ENCODE peak calls at places on chromosomes 3 and 15, in ten cellular contexts. J is HT1080; G is GM03348; U is stimulated activated CD8-positive, alpha-beta memory T cell treated with anti-CD3 and anti-CD28 coated beads, Interleukin-2, amount 100 ng/mL, for 1 hour; O is tibial nerve; B is lower lobe of right lung; M is stimulated activated naive CD8-positive, alpha-beta T cell treated with anti-CD3 and anti-CD28 coated beads, Interleukin-15, amount 100 ng/mL, for 72 hours; Q is OCI-M1; H is mucosa of gallbladder; E is HL-60. K is an unnamed sample.

GRCh38 chr3:69419276-69419675 is 33.4 kb upstream of the FRMD4B start:
- DNase-seq in J (no peak), G (no peak), U (no peak), O (no peak), B (no peak), M (no peak), Q (no peak), H (no peak), E (no peak), K (no peak)

GRCh38 chr3:150737874-150738679 is 24.9 kb downstream of the SIAH2 start:
- DNase-seq in J (peak), G (peak), U (no peak), O (no peak), B (no peak), M (peak), Q (peak), H (peak), E (peak), K (no peak)

GRCh38 chr15:91040851-91041250 is 18.5 kb upstream of the VPS33B start:
- DNase-seq in J (peak), G (no peak), U (no peak), O (no peak), B (no peak), M (no peak), Q (no peak), H (no peak), E (no peak), K (no peak)

GRCh38 chr3:25169146-25169545 is 258.9 kb upstream of the RARB start:
- DNase-seq in J (no peak), G (no peak), U (no peak), O (no peak), B (no peak), M (no peak), Q (no peak), H (no peak), E (no peak), K (no peak)

GRCh38 chr3:54951405-54951804 is 23.5 kb upstream of the LRTM1 start:
- DNase-seq in J (peak), G (peak), U (no peak), O (peak), B (peak), M (no peak), Q (peak), H (peak), E (no peak), K (peak)

GRCh38 chr15:67559158-67559557 is 16.7 kb downstream of the MAP2K5 start:
- DNase-seq in J (no peak), G (no peak), U (no peak), O (no peak), B (no peak), M (no peak), Q (no peak), H (no peak), E (no peak), K (no peak)

GRCh38 chr3:105752791-105753415 is 115.9 kb downstream of the CBLB start:
- DNase-seq in J (peak), G (peak), U (no peak), O (no peak), B (no peak), M (no peak), Q (peak), H (no peak), E (no peak), K (no peak)

GRCh38 chr3:59866076-59866475 is 816.3 kb upstream of the CFAP20DC start:
- DNase-seq in J (peak), G (no peak), U (no peak), O (no peak), B (no peak), M (no peak), Q (no peak), H (no peak), E (no peak), K (no peak)

GRCh38 chr3:99526927-99527326 is 111.5 kb upstream of the COL8A1 start:
- DNase-seq in J (no peak), G (no peak), U (no peak), O (no peak), B (no peak), M (no peak), Q (no peak), H (no peak), E (no peak), K (no peak)

GRCh38 chr3:73021301-73021700 is 24.7 kb downstream of the PPP4R2 start:
- DNase-seq in J (no peak), G (no peak), U (no peak), O (no peak), B (no peak), M (no peak), Q (no peak), H (no peak), E (no peak), K (no peak)

GRCh38 chr15:101329309-101329863 is 34.3 kb upstream of the SNRPA1 start:
- DNase-seq in J (no peak), G (no peak), U (no peak), O (no peak), B (no peak), M (no peak), Q (no peak), H (no peak), E (no peak), K (no peak)

GRCh38 chr15:39041979-39042485 is 477.4 kb upstream of the RASGRP1 start:
- DNase-seq in J (no peak), G (no peak), U (no peak), O (no peak), B (no peak), M (no peak), Q (no peak), H (no peak), E (no peak), K (no peak)

GRCh38 chr15:59993950-59994401 is 10.1 kb upstream of the FOXB1 start:
- DNase-seq in J (peak), G (no peak), U (no peak), O (no peak), B (no peak), M (peak), Q (peak), H (no peak), E (no peak), K (no peak)

GRCh38 chr15:66252411-66253295 is 897 bp downstream of the MEGF11 start:
- DNase-seq in J (peak), G (peak), U (no peak), O (peak), B (peak), M (peak), Q (peak), H (peak), E (no peak), K (peak)

GRCh38 chr3:134543113-134543512 is 57.3 kb downstream of the CEP63 start:
- DNase-seq in J (no peak), G (no peak), U (no peak), O (no peak), B (peak), M (no peak), Q (peak), H (no peak), E (peak), K (no peak)